ENCODE peak calls at places on chromosomes 7 and 10, in five cellular contexts. X, F, O, Z and J are unnamed samples.

GRCh38 chr10:127357265-127357664 is 160.9 kb upstream of the INSYN2A start:
- DNase-seq in Z (no peak), O (no peak), X (no peak), F (no peak), J (no peak)

GRCh38 chr10:79061441-79062315 is 7.1 kb upstream of the ZMIZ1 start:
- DNase-seq in Z (no peak), F (no peak), X (no peak), O (no peak), J (no peak)

GRCh38 chr7:132485600-132486594 is 90.4 kb downstream of the PLXNA4 start:
- DNase-seq in X (no peak), F (no peak), Z (no peak), O (no peak), J (no peak)

GRCh38 chr10:69527961-69528360 is 45.3 kb downstream of the NEUROG3 start:
- DNase-seq in O (no peak), F (no peak), X (no peak), Z (no peak), J (no peak)

GRCh38 chr10:86798030-86798429 is 41.6 kb downstream of the BMPR1A start:
- DNase-seq in X (no peak), O (no peak), F (no peak), Z (no peak), J (no peak)

GRCh38 chr10:97943294-97943693 is 87.1 kb downstream of the CRTAC1 start:
- DNase-seq in F (no peak), X (peak), Z (no peak), O (no peak), J (no peak)

GRCh38 chr7:92835140-92835850 is 1.1 kb downstream of the CDK6 start:
- DNase-seq in Z (peak), X (peak), F (no peak), O (no peak), J (peak)

GRCh38 chr7:130901209-130901783 is 167.3 kb upstream of the KLF14 start:
- DNase-seq in O (no peak), Z (no peak), X (no peak), F (no peak), J (no peak)

GRCh38 chr7:155995183-155995612 is 182.9 kb upstream of the SHH start:
- DNase-seq in Z (no peak), F (no peak), O (no peak), X (no peak), J (no peak)

GRCh38 chr7:113140956-113141355 is 22.6 kb upstream of the SMIM30 start:
- DNase-seq in O (no peak), X (no peak), F (no peak), Z (no peak), J (no peak)

GRCh38 chr7:113142385-113143119 is 24.2 kb upstream of the SMIM30 start:
- DNase-seq in O (peak), Z (no peak), F (no peak), X (no peak), J (no peak)

GRCh38 chr7:113143486-113144257 is 25.3 kb upstream of the SMIM30 start:
- DNase-seq in Z (no peak), O (peak), F (no peak), X (no peak), J (no peak)

DNA sequence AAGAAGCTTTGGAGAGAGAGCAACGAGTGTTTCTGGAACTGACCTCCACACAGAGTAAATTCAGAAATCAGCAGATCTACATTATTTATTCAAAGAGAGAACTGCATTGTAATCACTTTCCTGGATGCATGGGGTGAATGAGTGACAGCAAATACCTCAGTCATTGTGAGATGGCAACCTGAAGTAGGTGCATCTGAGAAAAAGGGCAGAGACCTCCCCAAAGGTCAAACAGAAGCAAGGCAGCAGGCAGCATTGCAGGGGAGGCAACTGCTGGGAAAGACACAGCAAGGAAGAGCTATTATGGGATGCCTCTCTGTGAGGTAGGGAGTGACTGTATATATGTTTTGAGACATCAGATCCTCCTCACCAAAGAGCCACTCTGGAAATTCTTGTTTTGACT is 26.5 kb upstream of the SMIM30 start:
- DNase-seq in Z (no peak), X (peak), F (no peak), O (no peak), J (no peak)
- TF ChIP-seq ATF2 in Z (no peak), X (no peak), F (no peak), O (no peak), J (no peak)

GRCh38 chr7:139671967-139672366 is 105.8 kb downstream of the HIPK2 start:
- DNase-seq in X (no peak), O (no peak), Z (no peak), F (no peak), J (no peak)

GRCh38 chr7:139673230-139673629 is 104.6 kb downstream of the HIPK2 start:
- DNase-seq in O (peak), Z (no peak), X (no peak), F (no peak), J (peak)

GRCh38 chr7:139667377-139667776 is 110.4 kb downstream of the HIPK2 start:
- DNase-seq in O (no peak), X (no peak), Z (no peak), F (no peak), J (no peak)

GRCh38 chr7:139666501-139666900 is 111.3 kb downstream of the HIPK2 start:
- DNase-seq in O (no peak), X (no peak), Z (no peak), F (no peak), J (no peak)

GRCh38 chr7:139669106-139670061 is 108.4 kb downstream of the HIPK2 start:
- DNase-seq in O (no peak), X (no peak), Z (no peak), F (no peak), J (no peak)
- TF ChIP-seq MAX in O (no peak), X (no peak), Z (no peak), F (no peak), J (no peak)

GRCh38 chr10:107727762-107728317 is 563.3 kb upstream of the SORCS1 start:
- DNase-seq in F (no peak), Z (no peak), O (no peak), X (no peak), J (no peak)

GRCh38 chr10:107728807-107729206 is 564.3 kb upstream of the SORCS1 start:
- DNase-seq in Z (no peak), F (no peak), O (peak), X (no peak), J (no peak)

GRCh38 chr10:107732045-107732444 is 567.5 kb upstream of the SORCS1 start:
- DNase-seq in Z (no peak), F (no peak), X (no peak), O (no peak), J (no peak)

GRCh38 chr10:107733731-107734130 is 569.2 kb upstream of the SORCS1 start:
- DNase-seq in O (no peak), F (no peak), Z (no peak), X (no peak), J (no peak)

GRCh38 chr10:107733328-107733727 is 568.8 kb upstream of the SORCS1 start:
- DNase-seq in F (no peak), X (no peak), Z (no peak), O (no peak), J (no peak)
- TF ChIP-seq ATF2 in F (no peak), X (no peak), Z (no peak), O (no peak), J (no peak)

GRCh38 chr7:45701701-45702460 is 127.7 kb downstream of the ADCY1 start:
- DNase-seq in O (no peak), Z (no peak), F (no peak), X (no peak), J (peak)

GRCh38 chr7:45700556-45700955 is 126.4 kb downstream of the ADCY1 start:
- DNase-seq in O (no peak), Z (no peak), X (no peak), F (no peak), J (peak)

GRCh38 chr7:45697576-45698136 is 123.5 kb downstream of the ADCY1 start:
- DNase-seq in Z (no peak), X (no peak), O (no peak), F (no peak), J (peak)

GRCh38 chr7:45698527-45699309 is 124.5 kb downstream of the ADCY1 start:
- DNase-seq in O (no peak), X (no peak), F (peak), Z (no peak), J (peak)

DNA sequence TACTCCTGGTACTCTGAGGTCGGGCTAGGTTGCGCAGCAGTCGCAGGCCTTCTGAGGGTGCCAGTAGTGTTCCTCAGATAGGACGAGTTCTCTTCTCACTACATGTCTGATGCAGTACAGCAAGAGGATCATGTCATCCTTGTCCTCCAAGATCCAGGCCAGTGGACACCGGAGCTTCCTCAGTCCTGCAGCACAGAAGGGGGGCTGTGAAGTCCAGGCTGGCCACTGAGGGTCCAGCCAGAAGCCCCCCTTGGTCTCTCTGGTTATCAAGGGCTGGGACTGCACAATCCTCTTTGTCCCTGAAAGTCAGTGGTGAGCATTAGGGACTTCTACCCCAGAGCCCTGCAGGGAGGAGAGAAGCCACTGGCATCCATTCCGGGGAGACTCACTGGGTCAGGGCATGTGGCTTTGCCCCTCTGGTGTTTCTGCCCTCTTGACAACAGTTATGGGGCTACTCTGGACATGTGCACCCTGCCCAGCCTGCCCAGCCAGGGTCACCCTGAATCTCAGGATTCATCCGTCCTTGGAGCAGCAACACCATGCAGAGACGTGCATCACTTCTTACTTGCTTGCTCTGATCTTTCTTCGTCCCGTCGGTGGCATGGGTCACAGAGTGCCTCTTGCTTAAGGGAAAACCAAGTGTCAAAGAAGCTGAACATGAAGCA is 125.7 kb downstream of the ADCY1 start:
- DNase-seq in Z (no peak), O (no peak), X (no peak), F (no peak), J (peak)
- TF ChIP-seq MAX in Z (no peak), O (no peak), X (no peak), F (no peak), J (no peak)

GRCh38 chr7:75704928-75705327 is 33.8 kb downstream of the HIP1 start:
- DNase-seq in X (no peak), F (no peak), O (no peak), Z (no peak), J (no peak)
- TF ChIP-seq ATF2 in X (no peak), F (no peak), O (no peak), Z (no peak), J (no peak)